ENCODE peak calls at places on chromosome 10, in nine cellular contexts. P is breast epithelium; H is upper lobe of left lung; R is SJSA1; Z is heart left ventricle; E is CD8-positive, alpha-beta memory T cell; Q is adrenal gland; U is IMR-90; F is hepatocyte. V is an unnamed sample.

GRCh38 chr10:6667679-6668270 is 87.7 kb upstream of the PRKCQ start:
- DNase-seq in F (peak), U (peak), P (no peak), R (no peak), Q (peak), Z (no peak), H (no peak), E (no peak), V (peak)

GRCh38 chr10:77583527-77583926 is 54.1 kb downstream of the KCNMA1 start:
- DNase-seq in F (no peak), E (no peak), R (no peak), U (no peak), Q (no peak), Z (no peak), H (no peak), P (no peak), V (no peak)

GRCh38 chr10:33965795-33966581 is 631.5 kb upstream of the NRP1 start:
- DNase-seq in F (no peak), R (no peak), E (no peak), H (peak), U (no peak), P (no peak), Q (no peak), Z (peak), V (no peak)

GRCh38 chr10:129390726-129391125 is 76.3 kb upstream of the MGMT start:
- DNase-seq in Q (no peak), R (no peak), H (no peak), U (no peak), P (no peak), E (no peak), Z (no peak), F (no peak), V (no peak)

GRCh38 chr10:95445223-95445836 is 115.8 kb downstream of the SORBS1 start:
- DNase-seq in Z (peak), E (no peak), Q (peak), H (peak), U (peak), F (peak), R (no peak), P (peak), V (peak)

GRCh38 chr10:30820282-30820991 is 190.9 kb upstream of the LYZL2 start:
- DNase-seq in E (no peak), Z (no peak), U (peak), Q (no peak), R (peak), H (no peak), P (no peak), F (no peak), V (no peak)

GRCh38 chr10:99659868-99660366 is 608 bp downstream of the ENTPD7 start:
- DNase-seq in Z (no peak), U (no peak), R (no peak), Q (no peak), H (no peak), E (no peak), P (no peak), F (no peak), V (no peak)

GRCh38 chr10:33813871-33814270 is 479.4 kb upstream of the NRP1 start:
- DNase-seq in Z (no peak), F (no peak), R (no peak), E (no peak), U (no peak), H (no peak), Q (no peak), P (no peak), V (no peak)

GRCh38 chr10:123417414-123417813 is 248.7 kb upstream of the GPR26 start:
- DNase-seq in H (no peak), P (no peak), Q (no peak), R (no peak), U (no peak), E (no peak), Z (no peak), F (no peak), V (no peak)

GRCh38 chr10:113381906-113382562 is 170.8 kb upstream of the HABP2 start:
- DNase-seq in E (no peak), Q (no peak), P (no peak), F (no peak), U (peak), R (peak), Z (no peak), H (no peak), V (no peak)

GRCh38 chr10:79046991-79047874 is 21.5 kb upstream of the ZMIZ1 start:
- DNase-seq in F (no peak), Z (peak), R (no peak), E (no peak), Q (no peak), P (peak), U (no peak), H (peak), V (no peak)

GRCh38 chr10:104478380-104478779 is 124.7 kb downstream of the CFAP58 start:
- DNase-seq in H (no peak), P (no peak), R (no peak), F (no peak), Z (no peak), U (no peak), E (no peak), Q (no peak), V (no peak)

GRCh38 chr10:103967433-103968142 is 648 bp downstream of the SLK start:
- DNase-seq in H (peak), Z (no peak), U (no peak), F (peak), Q (no peak), P (no peak), R (peak), E (no peak), V (peak)

GRCh38 chr10:22252801-22253577 is 35.2 kb upstream of the EBLN1 start:
- DNase-seq in R (no peak), E (peak), H (no peak), Z (peak), Q (peak), U (no peak), P (no peak), F (peak), V (no peak)

DNA sequence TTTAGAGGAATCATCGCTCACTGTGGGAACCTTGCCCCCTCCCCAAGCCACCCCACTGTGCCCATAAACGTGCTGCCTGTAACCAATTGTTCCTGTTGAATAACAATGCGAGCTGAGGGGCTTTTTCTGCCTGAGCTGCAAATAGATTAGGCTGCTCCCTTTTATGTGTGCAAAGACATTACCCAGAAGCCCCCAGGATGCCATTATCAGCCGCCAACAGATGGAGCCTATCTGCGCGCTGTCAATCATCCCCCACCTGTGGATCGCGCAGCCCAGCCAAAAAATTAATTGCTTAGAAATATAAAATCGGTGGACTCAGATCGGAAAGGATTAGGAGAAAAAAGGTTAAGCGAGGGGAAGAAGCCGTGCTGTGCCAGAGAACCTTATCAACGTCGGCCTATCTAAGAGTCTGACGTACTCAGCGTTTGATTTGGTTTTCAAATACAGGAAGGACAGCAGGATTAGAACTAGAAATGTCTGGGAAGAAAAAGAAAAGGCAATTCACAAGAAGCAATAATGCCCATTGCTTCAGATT is 167.3 kb upstream of the MYO3A start:
- DNase-seq in P (no peak), F (no peak), H (no peak), Q (no peak), Z (no peak), R (no peak), U (no peak), E (no peak), V (no peak)
- H3K27ac ChIP-seq in P (no peak), F (no peak), H (no peak), Q (no peak), Z (no peak), R (no peak), U (no peak), E (no peak), V (no peak)

DNA sequence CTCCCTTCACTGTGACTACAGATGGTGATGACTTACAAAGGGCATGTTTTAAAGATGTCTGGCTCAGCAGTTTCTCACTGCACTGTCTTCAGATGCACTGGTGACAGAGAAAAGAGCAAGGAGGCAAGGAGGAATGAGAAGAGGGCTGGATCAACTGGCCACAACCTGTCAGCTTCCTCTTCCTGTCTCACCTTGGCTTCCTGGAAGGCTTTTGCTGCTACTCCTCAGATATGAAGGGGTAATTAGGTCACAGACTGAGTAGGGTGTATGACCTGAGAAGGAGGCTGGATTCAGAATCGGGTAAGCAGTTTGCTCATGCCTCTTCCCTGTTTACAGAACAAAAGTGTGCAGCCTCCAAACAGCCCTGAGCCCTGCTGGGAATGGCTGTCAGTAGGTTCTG is 143.4 kb upstream of the GHITM start:
- DNase-seq in Z (no peak), E (no peak), U (no peak), H (no peak), P (no peak), R (no peak), F (no peak), Q (no peak), V (no peak)
- H3K27ac ChIP-seq in Z (no peak), E (no peak), U (no peak), H (no peak), P (no peak), R (no peak), F (no peak), Q (no peak), V (no peak)

DNA sequence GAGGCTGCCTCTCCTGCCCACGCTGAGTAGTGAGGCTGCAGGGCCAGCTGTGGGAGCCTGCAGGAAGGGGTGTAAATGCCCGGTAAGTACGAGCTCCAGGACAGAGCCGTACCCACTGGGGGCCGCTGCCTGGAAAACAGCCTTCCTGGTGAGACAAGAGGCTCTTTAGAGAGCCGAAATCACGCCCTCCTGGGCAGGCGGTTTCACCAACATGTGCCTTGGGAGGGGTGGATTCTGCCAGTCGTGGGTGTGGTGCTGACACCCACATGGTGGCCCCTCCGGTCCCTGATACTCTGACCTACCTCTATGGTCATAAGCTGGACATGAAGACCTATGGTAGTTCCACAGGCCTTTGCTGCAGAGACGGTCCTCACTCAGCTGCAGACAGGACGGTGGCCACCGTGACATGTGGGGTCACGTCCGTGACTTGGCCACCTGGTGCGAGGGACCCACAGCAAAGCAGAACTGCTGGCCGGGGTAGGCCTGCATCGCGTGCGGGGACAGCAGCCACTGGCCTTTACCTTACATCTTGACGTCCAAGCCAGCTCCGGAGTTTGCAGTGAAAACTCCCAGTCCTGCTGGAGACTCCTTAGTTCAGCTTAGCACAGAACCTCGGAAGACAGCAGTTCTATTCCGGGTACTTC is 46.9 kb downstream of the PITRM1 start:
- DNase-seq in Q (no peak), Z (no peak), R (no peak), F (no peak), H (no peak), E (no peak), U (no peak), P (no peak), V (no peak)
- H3K27ac ChIP-seq in Q (no peak), Z (peak), R (no peak), F (no peak), H (no peak), E (no peak), U (no peak), P (peak), V (peak)

DNA sequence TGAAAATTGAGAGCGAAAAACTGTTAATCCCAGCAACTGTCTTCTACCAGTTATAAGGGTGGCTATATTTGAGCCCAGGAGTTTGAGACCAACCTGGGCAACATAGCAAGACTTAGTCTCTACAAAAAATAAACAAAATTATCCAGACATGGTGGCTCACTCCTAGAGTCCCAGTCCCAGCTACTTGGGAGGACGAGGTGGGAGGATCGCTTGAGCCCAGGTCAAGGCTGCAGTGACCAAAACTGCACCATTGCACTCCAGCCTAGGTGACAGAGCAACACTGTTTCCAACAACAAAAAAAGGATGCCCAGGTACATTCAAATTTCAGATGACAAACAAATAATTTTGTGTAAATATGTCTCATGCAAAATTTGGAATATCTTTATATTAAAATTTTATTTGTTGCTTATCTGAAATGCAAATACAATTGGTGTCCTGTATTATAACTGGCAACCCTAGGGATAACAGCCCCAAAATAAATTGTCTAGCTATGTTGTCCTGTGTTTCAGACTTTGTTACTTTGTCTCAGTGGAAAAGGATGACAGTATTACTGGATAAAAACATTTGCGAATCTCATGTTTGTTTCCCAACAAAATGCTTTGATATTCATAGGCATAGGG is 26.7 kb downstream of the FAM171A1 start:
- DNase-seq in H (no peak), Q (no peak), Z (no peak), U (no peak), P (no peak), E (no peak), F (no peak), R (no peak), V (no peak)
- H3K27ac ChIP-seq in H (no peak), Q (no peak), Z (no peak), U (no peak), P (no peak), E (peak), F (peak), R (no peak), V (no peak)

GRCh38 chr10:102154466-102155116 is 2.4 kb downstream of the NOLC1 start:
- DNase-seq in E (no peak), P (no peak), F (no peak), H (no peak), U (no peak), Z (no peak), R (no peak), Q (no peak), V (no peak)
- H3K27ac ChIP-seq in E (no peak), P (no peak), F (no peak), H (no peak), U (no peak), Z (no peak), R (no peak), Q (no peak), V (peak)